ENCODE peak calls at places on chromosomes 7 and 10, in four cellular contexts. One of them, this sample, is unnamed.

GRCh38 chr7:44058759-44059218 is 6.6 kb downstream of the PGAM2 start:
- DNase-seq in HCT116: no peak
- DNase-seq in HepG2: no peak
- DNase-seq in SK-N-SH: no peak
- DNase-seq in this sample: no peak

GRCh38 chr10:43236176-43236850 is 30.6 kb downstream of the RASGEF1A start:
- DNase-seq in SK-N-SH: no peak
- DNase-seq in HepG2: no peak
- DNase-seq in HCT116: no peak
- DNase-seq in this sample: no peak

GRCh38 chr7:34133356-34133982 is 228.1 kb downstream of the BMPER start:
- DNase-seq in HCT116: no peak
- DNase-seq in HepG2: no peak
- DNase-seq in SK-N-SH: peak
- DNase-seq in this sample: no peak

GRCh38 chr10:77478248-77478963 is 159.2 kb downstream of the KCNMA1 start:
- DNase-seq in HepG2: no peak
- DNase-seq in HCT116: no peak
- DNase-seq in SK-N-SH: no peak
- DNase-seq in this sample: no peak

GRCh38 chr7:32583791-32584190 is 88.5 kb downstream of the AVL9 start:
- DNase-seq in HCT116: no peak
- DNase-seq in SK-N-SH: no peak
- DNase-seq in HepG2: no peak
- DNase-seq in this sample: no peak

GRCh38 chr10:27628631-27629030 is 117.0 kb downstream of the MKX start:
- DNase-seq in HepG2: no peak
- DNase-seq in HCT116: no peak
- DNase-seq in SK-N-SH: no peak
- DNase-seq in this sample: no peak

GRCh38 chr7:51867117-51867516 is 550.5 kb upstream of the COBL start:
- DNase-seq in SK-N-SH: no peak
- DNase-seq in HCT116: no peak
- DNase-seq in HepG2: no peak
- DNase-seq in this sample: no peak

GRCh38 chr7:9192969-9193368 is 759.6 kb downstream of the NXPH1 start:
- DNase-seq in HepG2: no peak
- DNase-seq in HCT116: peak
- DNase-seq in SK-N-SH: no peak
- DNase-seq in this sample: no peak

GRCh38 chr7:23955145-23955544 is 245.1 kb downstream of the STK31 start:
- DNase-seq in SK-N-SH: no peak
- DNase-seq in HCT116: no peak
- DNase-seq in HepG2: no peak
- DNase-seq in this sample: no peak

DNA sequence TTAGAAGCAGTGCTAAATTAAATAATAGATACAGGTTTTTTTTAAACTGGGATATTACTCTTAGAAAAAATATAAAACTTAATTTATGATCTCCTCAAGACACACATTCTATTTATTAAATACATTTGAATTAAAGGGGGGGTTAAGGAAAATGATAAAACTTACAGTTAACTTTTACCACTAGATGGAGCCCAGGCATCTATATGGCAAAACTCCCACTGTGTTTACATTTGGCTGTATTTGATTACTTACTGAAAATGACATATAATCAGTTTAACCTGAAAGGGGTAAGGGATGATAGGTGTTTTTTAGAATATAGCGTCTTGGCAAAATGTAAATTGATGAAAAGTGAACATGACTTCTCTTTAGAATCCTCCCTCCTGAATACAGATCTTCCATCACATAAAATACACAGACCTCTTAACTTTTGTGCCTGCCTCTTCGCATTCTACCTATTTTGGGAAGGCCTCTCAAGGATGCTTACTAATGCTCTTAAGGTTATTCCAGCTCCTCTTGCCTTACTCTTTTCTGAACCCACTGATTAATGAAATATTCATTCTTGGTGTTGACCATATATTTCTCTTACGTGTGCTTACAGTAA is 235.7 kb downstream of the AGMO start:
- DNase-seq in SK-N-SH: peak
- DNase-seq in HepG2: peak
- DNase-seq in HCT116: peak
- DNase-seq in this sample: no peak
- TF ChIP-seq YY1 in SK-N-SH: no peak
- TF ChIP-seq YY1 in HepG2: no peak
- TF ChIP-seq YY1 in HCT116: no peak
- TF ChIP-seq YY1 in this sample: no peak

GRCh38 chr10:3263082-3263481 is 90.5 kb upstream of the PITRM1 start:
- DNase-seq in SK-N-SH: no peak
- DNase-seq in HepG2: no peak
- DNase-seq in HCT116: no peak
- DNase-seq in this sample: no peak
- TF ChIP-seq ELF1 in SK-N-SH: no peak
- TF ChIP-seq ELF1 in HepG2: no peak
- TF ChIP-seq ELF1 in HCT116: no peak
- TF ChIP-seq ELF1 in this sample: no peak

GRCh38 chr10:79585870-79586527 is 24.7 kb upstream of the SFTPA1 start:
- DNase-seq in HCT116: no peak
- DNase-seq in SK-N-SH: no peak
- DNase-seq in HepG2: no peak
- DNase-seq in this sample: no peak
- TF ChIP-seq YY1 in HCT116: no peak
- TF ChIP-seq YY1 in SK-N-SH: no peak
- TF ChIP-seq YY1 in HepG2: no peak
- TF ChIP-seq YY1 in this sample: no peak

GRCh38 chr10:126210051-126210651 is 178.1 kb downstream of the ADAM12 start:
- DNase-seq in HCT116: no peak
- DNase-seq in SK-N-SH: no peak
- DNase-seq in HepG2: no peak
- DNase-seq in this sample: no peak
- TF ChIP-seq ELF1 in HCT116: no peak
- TF ChIP-seq ELF1 in SK-N-SH: no peak
- TF ChIP-seq ELF1 in HepG2: no peak
- TF ChIP-seq ELF1 in this sample: no peak

GRCh38 chr10:94383515-94383914 is 18.8 kb upstream of the TBC1D12 start:
- DNase-seq in HCT116: no peak
- DNase-seq in SK-N-SH: no peak
- DNase-seq in HepG2: no peak
- DNase-seq in this sample: no peak
- TF ChIP-seq YY1 in HCT116: no peak
- TF ChIP-seq YY1 in SK-N-SH: no peak
- TF ChIP-seq YY1 in HepG2: no peak
- TF ChIP-seq YY1 in this sample: no peak

GRCh38 chr7:108345710-108346336 is 110.4 kb downstream of the NRCAM start:
- DNase-seq in HCT116: no peak
- DNase-seq in HepG2: no peak
- DNase-seq in SK-N-SH: no peak
- DNase-seq in this sample: no peak

GRCh38 chr7:108351715-108352114 is 104.5 kb downstream of the NRCAM start:
- DNase-seq in SK-N-SH: no peak
- DNase-seq in HCT116: no peak
- DNase-seq in HepG2: peak
- DNase-seq in this sample: no peak

GRCh38 chr7:108347616-108348015 is 108.6 kb downstream of the NRCAM start:
- DNase-seq in HepG2: peak
- DNase-seq in HCT116: no peak
- DNase-seq in SK-N-SH: no peak
- DNase-seq in this sample: peak

DNA sequence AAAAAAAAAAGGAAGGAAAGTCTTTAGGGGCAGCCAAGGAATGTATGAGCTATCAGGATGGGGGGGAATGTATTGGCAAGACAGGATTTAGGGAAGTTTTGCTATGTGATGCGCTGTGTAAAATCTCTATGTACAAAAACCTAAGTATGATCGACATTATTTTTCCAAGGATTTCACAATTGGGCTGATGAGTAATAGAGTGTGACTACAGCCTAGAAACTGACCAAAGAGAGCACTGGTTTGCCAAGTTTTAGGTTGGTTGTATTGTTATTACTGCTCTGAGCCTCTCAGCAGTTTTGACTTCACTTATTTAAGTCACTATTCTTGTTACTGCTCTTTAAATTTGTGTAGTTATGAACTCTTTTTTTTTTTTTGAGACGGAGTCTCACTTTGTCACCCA is 107.3 kb downstream of the NRCAM start:
- DNase-seq in SK-N-SH: no peak
- DNase-seq in HepG2: no peak
- DNase-seq in HCT116: no peak
- DNase-seq in this sample: no peak
- TF ChIP-seq ELF1 in SK-N-SH: no peak
- TF ChIP-seq ELF1 in HepG2: no peak
- TF ChIP-seq ELF1 in HCT116: no peak
- TF ChIP-seq ELF1 in this sample: no peak

GRCh38 chr7:1060315-1061080 is 16.2 kb downstream of the GPR146 start:
- DNase-seq in HepG2: no peak
- DNase-seq in SK-N-SH: no peak
- DNase-seq in HCT116: no peak
- DNase-seq in this sample: no peak

GRCh38 chr7:1057416-1058291 is 13.3 kb downstream of the GPR146 start:
- DNase-seq in HCT116: no peak
- DNase-seq in HepG2: no peak
- DNase-seq in SK-N-SH: no peak
- DNase-seq in this sample: no peak

GRCh38 chr7:1059200-1060091 is 15.1 kb downstream of the GPR146 start:
- DNase-seq in HepG2: no peak
- DNase-seq in HCT116: peak
- DNase-seq in SK-N-SH: peak
- DNase-seq in this sample: peak

GRCh38 chr7:1058311-1058710 is 14.0 kb downstream of the GPR146 start:
- DNase-seq in HepG2: no peak
- DNase-seq in SK-N-SH: no peak
- DNase-seq in HCT116: no peak
- DNase-seq in this sample: no peak

GRCh38 chr7:1058821-1059199 is 14.5 kb downstream of the GPR146 start:
- DNase-seq in SK-N-SH: no peak
- DNase-seq in HepG2: no peak
- DNase-seq in HCT116: no peak
- DNase-seq in this sample: no peak
- TF ChIP-seq YY1 in SK-N-SH: no peak
- TF ChIP-seq YY1 in HepG2: no peak
- TF ChIP-seq YY1 in HCT116: no peak
- TF ChIP-seq YY1 in this sample: no peak